ENCODE peak calls at places on chromosomes 16 and 17, in five cellular contexts. X is HCT116, J is GM23338, S is breast epithelium, Q is K562. O is an unnamed sample.

GRCh38 chr17:1158879-1159278 is 20.9 kb downstream of the ABR start:
- DNase-seq in J (no peak), Q (no peak), S (no peak), X (no peak), O (no peak)

GRCh38 chr16:75238853-75239371 is 12.5 kb downstream of the BCAR1 start:
- DNase-seq in J (no peak), Q (no peak), S (no peak), X (no peak), O (no peak)

GRCh38 chr16:67547423-67548264 is 14.7 kb upstream of the CTCF start:
- DNase-seq in S (no peak), Q (no peak), X (no peak), J (no peak), O (no peak)

GRCh38 chr17:185445-186138 is 4.1 kb upstream of the DOC2B start:
- DNase-seq in S (no peak), J (no peak), X (no peak), Q (no peak), O (no peak)

GRCh38 chr17:79977711-79978544 is 57.7 kb downstream of the TBC1D16 start:
- DNase-seq in S (peak), J (no peak), X (no peak), Q (no peak), O (no peak)

GRCh38 chr17:32553168-32553567 is 66.4 kb downstream of the CDK5R1 start:
- DNase-seq in X (no peak), S (no peak), J (no peak), Q (no peak), O (no peak)

GRCh38 chr16:67534420-67534819 is 5.8 kb downstream of the RIPOR1 start:
- DNase-seq in S (no peak), Q (no peak), J (no peak), X (no peak), O (no peak)

GRCh38 chr17:72677714-72678390 is 414.6 kb downstream of the SLC39A11 start:
- DNase-seq in J (no peak), Q (no peak), X (no peak), S (no peak), O (no peak)

GRCh38 chr17:73316919-73317505 is 5.2 kb upstream of the CDC42EP4 start:
- DNase-seq in Q (no peak), J (no peak), X (no peak), S (no peak), O (no peak)

GRCh38 chr17:47738178-47738577 is 5.1 kb downstream of the TBX21 start:
- DNase-seq in S (no peak), X (no peak), J (no peak), Q (no peak), O (no peak)

GRCh38 chr17:48070195-48070594 is 22.0 kb downstream of the NFE2L1 start:
- DNase-seq in S (no peak), J (no peak), Q (no peak), X (no peak), O (no peak)

GRCh38 chr16:66529475-66529874 is 20.4 kb downstream of the TK2 start:
- DNase-seq in X (no peak), S (no peak), Q (no peak), J (no peak), O (no peak)

GRCh38 chr16:25553711-25554436 is 137.9 kb upstream of the HS3ST4 start:
- DNase-seq in S (no peak), X (no peak), J (no peak), Q (peak), O (no peak)

GRCh38 chr17:15257316-15257925 is 7.7 kb downstream of the PMP22 start:
- DNase-seq in Q (peak), X (peak), J (peak), S (peak), O (peak)

GRCh38 chr17:70521821-70522256 is 352.5 kb downstream of the KCNJ2 start:
- DNase-seq in S (no peak), X (no peak), Q (no peak), J (no peak), O (peak)

DNA sequence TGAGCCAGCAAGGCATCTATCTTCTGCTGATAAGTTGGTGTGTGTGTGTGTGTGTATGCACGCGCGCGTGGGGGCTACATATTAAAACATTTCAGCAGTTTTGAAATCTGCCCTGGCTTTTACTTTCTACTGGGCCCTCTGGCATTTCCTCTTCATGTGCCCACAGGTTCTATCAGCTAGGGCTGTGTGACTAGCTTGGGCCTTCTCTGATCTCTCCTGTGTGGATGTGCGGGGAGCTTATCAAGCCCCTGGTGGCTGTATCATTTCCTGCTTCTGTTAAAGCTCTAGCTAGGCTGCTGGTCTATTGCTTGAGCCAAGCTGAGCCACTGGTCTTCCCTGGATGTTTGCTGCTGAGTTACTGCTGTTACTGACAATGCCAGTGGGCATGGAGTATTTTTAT is 132.5 kb downstream of the AATF start:
- DNase-seq in Q (peak), S (no peak), J (peak), X (no peak), O (no peak)
- TF ChIP-seq CTCF in Q (no peak), S (no peak), J (peak), X (no peak), O (no peak)

DNA sequence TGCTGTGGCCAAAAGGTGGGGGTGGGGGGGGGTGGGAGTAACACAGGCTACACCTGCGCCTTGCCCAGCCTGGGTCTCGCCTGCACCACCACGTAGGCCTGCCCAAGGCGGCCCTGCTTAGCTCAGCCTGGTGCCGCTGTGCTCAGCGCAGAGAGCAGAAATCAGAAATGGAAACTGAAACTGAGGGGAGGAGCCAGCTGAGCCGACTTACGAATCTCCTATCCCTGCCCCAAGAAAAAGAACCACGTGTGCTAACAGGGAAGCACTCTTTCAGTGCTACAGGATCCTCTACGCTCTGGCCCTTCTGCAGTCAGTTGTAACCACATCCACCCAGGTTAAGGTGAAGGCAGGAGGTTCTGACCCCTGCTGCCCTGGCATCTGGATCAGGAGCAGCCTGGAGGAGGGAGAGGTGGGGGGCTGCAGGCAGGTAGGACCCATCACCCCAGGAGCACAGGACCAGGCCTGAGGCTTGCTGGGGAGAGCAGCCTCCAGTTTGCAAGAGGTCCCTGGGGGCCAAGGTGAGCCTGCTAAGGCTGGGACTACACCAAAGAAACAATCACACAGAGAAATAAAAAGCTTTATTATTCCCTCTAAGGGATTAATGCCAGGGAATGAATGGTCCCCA is at the start of gene DHX58:
- DNase-seq in X (no peak), Q (peak), J (peak), S (no peak), O (peak)
- H3K4me3 ChIP-seq in X (no peak), Q (no peak), J (no peak), S (peak), O (peak)

GRCh38 chr16:85610446-85611204 is 2.5 kb upstream of the GSE1 start:
- DNase-seq in Q (peak), X (peak), J (peak), S (peak), O (peak)
- TF ChIP-seq POLR2AphosphoS5 in Q (peak), X (peak), J (peak), S (peak), O (peak)

GRCh38 chr17:2483084-2483483 is 28.6 kb downstream of the METTL16 start:
- DNase-seq in J (no peak), Q (no peak), S (no peak), X (no peak), O (no peak)

GRCh38 chr17:2478446-2478845 is 33.2 kb downstream of the METTL16 start:
- DNase-seq in J (no peak), X (no peak), Q (no peak), S (no peak), O (no peak)

GRCh38 chr17:2484876-2485275 is 26.8 kb downstream of the METTL16 start:
- DNase-seq in S (no peak), J (peak), Q (no peak), X (no peak), O (peak)

GRCh38 chr17:2482218-2482617 is 29.5 kb downstream of the METTL16 start:
- DNase-seq in X (no peak), Q (no peak), S (no peak), J (no peak), O (no peak)

DNA sequence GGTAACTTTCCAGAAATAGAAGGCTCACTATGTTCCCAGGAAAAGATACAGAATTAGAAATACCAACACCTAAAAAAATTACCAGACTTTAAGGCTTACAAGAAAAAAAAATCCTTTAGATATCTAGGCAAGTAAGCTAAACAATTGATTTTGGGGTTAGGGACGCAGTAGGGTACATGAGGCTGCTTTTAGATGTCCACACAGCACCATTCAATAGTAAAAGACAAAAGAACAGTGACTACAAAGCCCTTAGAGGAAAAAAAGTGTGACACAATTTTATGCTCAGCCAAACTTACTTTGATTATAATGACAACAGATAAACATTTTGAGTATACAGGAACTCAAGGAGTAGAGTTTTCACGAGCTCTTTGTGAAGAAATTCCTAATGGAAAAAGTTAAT is 29.9 kb downstream of the METTL16 start:
- DNase-seq in X (no peak), S (no peak), Q (no peak), J (no peak), O (no peak)
- TF ChIP-seq CTCF in X (no peak), S (no peak), Q (no peak), J (no peak), O (no peak)

GRCh38 chr17:40283662-40284061 is 4.0 kb upstream of the CDC6 start:
- DNase-seq in Q (no peak), X (peak), S (no peak), J (no peak), O (no peak)
- H3K4me3 ChIP-seq in Q (no peak), X (no peak), S (no peak), J (no peak), O (no peak)

GRCh38 chr16:62950351-62950750 is 914.1 kb upstream of the CDH8 start:
- DNase-seq in J (peak), Q (no peak), X (no peak), S (no peak), O (no peak)

GRCh38 chr16:62954144-62955032 is 918.1 kb upstream of the CDH8 start:
- DNase-seq in Q (no peak), X (no peak), J (peak), S (no peak), O (no peak)

GRCh38 chr16:62955033-62955349 is 918.8 kb upstream of the CDH8 start:
- DNase-seq in Q (no peak), X (no peak), S (no peak), J (no peak), O (no peak)
- TF ChIP-seq POLR2AphosphoS5 in Q (no peak), X (no peak), S (no peak), J (no peak), O (no peak)

DNA sequence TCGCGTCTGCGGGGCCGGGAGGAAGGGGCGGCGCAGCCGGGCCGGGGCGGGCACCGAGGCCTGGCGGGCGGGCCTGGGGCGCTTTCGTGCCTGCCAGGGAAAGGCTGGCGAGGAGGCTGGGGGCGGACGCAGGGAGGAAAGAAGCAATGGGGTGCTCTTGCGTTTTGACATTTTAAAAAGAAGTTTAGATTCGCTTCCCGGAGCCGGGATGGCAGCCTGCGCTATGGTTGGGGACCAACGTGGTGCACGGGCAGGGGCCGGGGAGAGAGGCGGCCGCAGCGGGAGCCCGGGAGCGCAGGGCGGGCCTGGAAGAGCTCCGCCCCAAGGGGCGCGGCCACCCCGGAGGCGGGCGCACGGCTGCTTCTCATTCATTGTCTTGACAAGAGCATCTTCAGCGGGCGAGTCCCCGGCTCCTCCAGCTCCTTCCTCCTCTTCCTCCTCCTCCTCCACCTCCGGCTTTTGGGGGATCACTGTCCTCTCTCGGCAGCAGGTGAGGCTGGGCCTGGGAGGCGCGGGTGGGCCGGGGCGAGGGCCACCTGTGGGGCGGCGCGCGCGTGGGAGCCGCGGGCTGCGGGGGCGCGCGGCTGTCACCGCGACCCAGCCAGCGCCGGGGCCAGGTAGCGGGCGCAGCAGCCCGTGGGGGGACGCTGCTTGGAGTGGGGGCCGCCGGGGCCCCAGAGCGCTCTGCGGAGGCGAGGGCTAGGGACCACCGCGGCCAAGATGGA is at the start of gene CORO1A:
- DNase-seq in J (peak), X (no peak), Q (peak), S (peak), O (peak)
- TF ChIP-seq CTCF in J (no peak), X (no peak), Q (no peak), S (no peak), O (no peak)

GRCh38 chr16:30185683-30186421 is 2.5 kb downstream of the CORO1A start:
- DNase-seq in Q (peak), J (peak), X (no peak), S (no peak), O (no peak)

GRCh38 chr16:30185141-30185682 is 1.8 kb downstream of the CORO1A start:
- DNase-seq in Q (peak), S (no peak), X (no peak), J (no peak), O (no peak)

GRCh38 chr16:30186444-30186781 is 3.0 kb downstream of the CORO1A start:
- DNase-seq in Q (no peak), S (no peak), X (no peak), J (no peak), O (no peak)

GRCh38 chr16:30183961-30184429 is 593 bp downstream of the CORO1A start:
- DNase-seq in J (peak), S (no peak), Q (peak), X (no peak), O (no peak)

DNA sequence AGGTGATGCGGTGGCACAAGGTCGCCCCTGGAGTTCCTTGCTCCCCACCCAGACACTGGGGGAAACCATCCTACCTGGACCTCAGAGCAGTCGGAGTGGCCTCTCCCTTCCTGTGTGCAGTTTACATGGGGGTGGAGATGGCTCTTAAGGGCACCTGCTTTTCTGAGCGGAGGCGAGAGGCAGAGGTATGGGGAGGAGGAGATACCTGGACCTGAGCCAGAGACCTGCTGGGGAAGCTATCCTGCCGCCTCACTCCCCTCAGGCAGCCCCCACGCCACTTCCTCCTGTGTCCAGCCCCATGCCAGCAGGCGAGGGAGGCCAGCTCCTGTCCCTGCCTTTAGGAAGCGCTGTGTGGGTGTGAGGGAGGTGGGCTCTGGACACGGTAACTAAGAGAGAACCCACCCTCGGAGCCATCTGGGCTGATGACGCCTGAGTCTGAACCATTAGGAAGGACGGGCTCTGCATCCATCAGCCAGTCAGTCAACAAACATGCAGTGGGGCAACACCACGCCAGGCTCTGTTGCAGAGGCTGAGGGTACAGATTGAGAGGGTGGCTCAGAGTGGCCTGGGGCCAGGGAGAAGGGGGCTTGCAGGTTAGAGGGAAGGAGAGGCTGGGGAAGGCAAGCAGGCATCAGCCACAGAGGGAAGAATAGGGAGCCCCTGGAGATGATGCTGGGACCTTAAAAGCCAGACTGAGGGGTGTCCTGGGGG is 1.2 kb downstream of the CORO1A start:
- DNase-seq in X (no peak), Q (peak), J (peak), S (no peak), O (no peak)
- H3K4me3 ChIP-seq in X (no peak), Q (peak), J (peak), S (peak), O (peak)

GRCh38 chr16:85288869-85289660 is 176.8 kb upstream of the CIBAR2 start:
- DNase-seq in J (no peak), S (no peak), X (no peak), Q (no peak), O (no peak)

GRCh38 chr16:85290626-85291301 is 178.5 kb upstream of the CIBAR2 start:
- DNase-seq in S (no peak), J (no peak), X (no peak), Q (no peak), O (no peak)

GRCh38 chr16:85289760-85290625 is 177.7 kb upstream of the CIBAR2 start:
- DNase-seq in S (no peak), J (no peak), X (no peak), Q (no peak), O (no peak)

GRCh38 chr16:85293899-85294642 is 181.8 kb upstream of the CIBAR2 start:
- DNase-seq in X (no peak), S (no peak), Q (no peak), J (no peak), O (no peak)

GRCh38 chr16:85291302-85292148 is 179.3 kb upstream of the CIBAR2 start:
- DNase-seq in S (no peak), J (no peak), X (no peak), Q (peak), O (no peak)
- TF ChIP-seq POLR2AphosphoS5 in S (no peak), J (no peak), X (no peak), Q (no peak), O (no peak)

O was measured in prostate gland.